ENCODE peak calls at places on chromosomes 3 and 15, in eight cellular contexts. One of them, this sample, is unnamed. For H3K9me3, the result is how much of the 10 kb centered on the place peaks cover.

GRCh38 chr3:69325151-69325550 is 60.7 kb downstream of the FRMD4B start:
- DNase-seq in heart left ventricle: no peak
- DNase-seq in left lung: no peak
- DNase-seq in cardiac muscle cell: no peak
- DNase-seq in OCI-LY7: no peak
- DNase-seq in AG04450: no peak
- DNase-seq in adrenal gland: no peak
- DNase-seq in prostate gland: no peak
- DNase-seq in this sample: no peak

GRCh38 chr3:160676547-160677303 is at the start of gene ARL14:
- DNase-seq in heart left ventricle: no peak
- DNase-seq in OCI-LY7: no peak
- DNase-seq in AG04450: no peak
- DNase-seq in prostate gland: no peak
- DNase-seq in adrenal gland: no peak
- DNase-seq in left lung: no peak
- DNase-seq in cardiac muscle cell: peak
- DNase-seq in this sample: no peak

GRCh38 chr3:86951343-86951742 is 39.6 kb downstream of the VGLL3 start:
- DNase-seq in AG04450: no peak
- DNase-seq in heart left ventricle: no peak
- DNase-seq in left lung: no peak
- DNase-seq in prostate gland: no peak
- DNase-seq in OCI-LY7: no peak
- DNase-seq in adrenal gland: no peak
- DNase-seq in cardiac muscle cell: no peak
- DNase-seq in this sample: no peak

GRCh38 chr3:194806991-194807685 is 121.5 kb downstream of the FAM43A start:
- DNase-seq in cardiac muscle cell: peak
- DNase-seq in prostate gland: no peak
- DNase-seq in AG04450: no peak
- DNase-seq in heart left ventricle: no peak
- DNase-seq in adrenal gland: peak
- DNase-seq in OCI-LY7: no peak
- DNase-seq in left lung: no peak
- DNase-seq in this sample: no peak

GRCh38 chr15:63611217-63611616 is 14.0 kb downstream of the FBXL22 start:
- DNase-seq in left lung: no peak
- DNase-seq in prostate gland: no peak
- DNase-seq in AG04450: no peak
- DNase-seq in cardiac muscle cell: no peak
- DNase-seq in OCI-LY7: no peak
- DNase-seq in adrenal gland: no peak
- DNase-seq in heart left ventricle: no peak
- DNase-seq in this sample: no peak

GRCh38 chr15:57591237-57591821 is 375 bp upstream of the MYZAP start:
- DNase-seq in left lung: no peak
- DNase-seq in OCI-LY7: no peak
- DNase-seq in adrenal gland: no peak
- DNase-seq in prostate gland: no peak
- DNase-seq in AG04450: no peak
- DNase-seq in cardiac muscle cell: no peak
- DNase-seq in heart left ventricle: no peak
- DNase-seq in this sample: no peak

GRCh38 chr3:130411310-130411709 is 65.8 kb downstream of the COL6A5 start:
- DNase-seq in adrenal gland: no peak
- DNase-seq in prostate gland: no peak
- DNase-seq in AG04450: no peak
- DNase-seq in left lung: no peak
- DNase-seq in heart left ventricle: no peak
- DNase-seq in OCI-LY7: no peak
- DNase-seq in cardiac muscle cell: no peak
- DNase-seq in this sample: no peak

GRCh38 chr15:71680079-71680461 is 130.3 kb upstream of the NR2E3 start:
- DNase-seq in prostate gland: peak
- DNase-seq in cardiac muscle cell: no peak
- DNase-seq in AG04450: no peak
- DNase-seq in OCI-LY7: no peak
- DNase-seq in adrenal gland: no peak
- DNase-seq in heart left ventricle: no peak
- DNase-seq in left lung: no peak
- DNase-seq in this sample: no peak

GRCh38 chr3:99365979-99366378 is 272.4 kb upstream of the COL8A1 start:
- DNase-seq in adrenal gland: no peak
- DNase-seq in left lung: no peak
- DNase-seq in OCI-LY7: no peak
- DNase-seq in prostate gland: no peak
- DNase-seq in heart left ventricle: no peak
- DNase-seq in AG04450: no peak
- DNase-seq in cardiac muscle cell: no peak
- DNase-seq in this sample: no peak

GRCh38 chr3:178802993-178803693 is 266.9 kb downstream of the KCNMB2 start:
- DNase-seq in prostate gland: peak
- DNase-seq in OCI-LY7: no peak
- DNase-seq in adrenal gland: no peak
- DNase-seq in cardiac muscle cell: no peak
- DNase-seq in AG04450: no peak
- DNase-seq in left lung: no peak
- DNase-seq in heart left ventricle: no peak
- DNase-seq in this sample: no peak

GRCh38 chr15:72198410-72199270 is 1.1 kb upstream of the GRAMD2A start:
- DNase-seq in heart left ventricle: no peak
- DNase-seq in cardiac muscle cell: no peak
- DNase-seq in AG04450: no peak
- DNase-seq in adrenal gland: no peak
- DNase-seq in left lung: peak
- DNase-seq in OCI-LY7: no peak
- DNase-seq in prostate gland: no peak
- DNase-seq in this sample: no peak

GRCh38 chr3:149771652-149772271 is 19.5 kb upstream of the COMMD2 start:
- DNase-seq in heart left ventricle: no peak
- DNase-seq in cardiac muscle cell: peak
- DNase-seq in left lung: peak
- DNase-seq in prostate gland: peak
- DNase-seq in adrenal gland: peak
- DNase-seq in OCI-LY7: peak
- DNase-seq in AG04450: no peak
- DNase-seq in this sample: peak

GRCh38 chr15:22927761-22928160 is 52.4 kb downstream of the CYFIP1 start:
- DNase-seq in prostate gland: no peak
- DNase-seq in adrenal gland: no peak
- DNase-seq in left lung: no peak
- DNase-seq in AG04450: no peak
- DNase-seq in heart left ventricle: no peak
- DNase-seq in OCI-LY7: no peak
- DNase-seq in cardiac muscle cell: no peak
- DNase-seq in this sample: no peak

GRCh38 chr15:41585140-41586047 is 26.4 kb downstream of the TYRO3 start:
- DNase-seq in left lung: no peak
- DNase-seq in cardiac muscle cell: peak
- DNase-seq in heart left ventricle: peak
- DNase-seq in prostate gland: peak
- DNase-seq in adrenal gland: peak
- DNase-seq in AG04450: no peak
- DNase-seq in OCI-LY7: no peak
- DNase-seq in this sample: peak

GRCh38 chr15:76199106-76200082 is 111.9 kb downstream of the ETFA start:
- DNase-seq in left lung: peak
- DNase-seq in AG04450: peak
- DNase-seq in heart left ventricle: peak
- DNase-seq in prostate gland: no peak
- DNase-seq in cardiac muscle cell: peak
- DNase-seq in OCI-LY7: no peak
- DNase-seq in adrenal gland: peak
- DNase-seq in this sample: peak

GRCh38 chr3:139764936-139765335 is 87.2 kb upstream of the NMNAT3 start:
- DNase-seq in cardiac muscle cell: peak
- DNase-seq in adrenal gland: no peak
- DNase-seq in heart left ventricle: no peak
- DNase-seq in OCI-LY7: no peak
- DNase-seq in prostate gland: no peak
- DNase-seq in AG04450: no peak
- DNase-seq in left lung: no peak
- DNase-seq in this sample: no peak

GRCh38 chr15:67783303-67783702 is 42.0 kb upstream of the SKOR1 start:
- DNase-seq in left lung: no peak
- DNase-seq in cardiac muscle cell: no peak
- DNase-seq in OCI-LY7: peak
- DNase-seq in heart left ventricle: no peak
- DNase-seq in AG04450: no peak
- DNase-seq in prostate gland: no peak
- DNase-seq in adrenal gland: no peak
- DNase-seq in this sample: no peak

GRCh38 chr3:134134240-134134639 is 104.5 kb upstream of the SLCO2A1 start:
- DNase-seq in prostate gland: no peak
- DNase-seq in heart left ventricle: no peak
- DNase-seq in adrenal gland: no peak
- DNase-seq in AG04450: no peak
- DNase-seq in cardiac muscle cell: no peak
- DNase-seq in OCI-LY7: no peak
- DNase-seq in left lung: no peak
- DNase-seq in this sample: no peak

GRCh38 chr3:42906085-42906904 is at the start of gene ZNF662:
- DNase-seq in adrenal gland: peak
- DNase-seq in AG04450: no peak
- DNase-seq in cardiac muscle cell: peak
- DNase-seq in OCI-LY7: no peak
- DNase-seq in left lung: peak
- DNase-seq in prostate gland: peak
- DNase-seq in heart left ventricle: peak
- DNase-seq in this sample: peak

GRCh38 chr3:120449701-120450216 is 1.0 kb downstream of the FSTL1 start:
- DNase-seq in cardiac muscle cell: peak
- DNase-seq in heart left ventricle: no peak
- DNase-seq in prostate gland: no peak
- DNase-seq in left lung: no peak
- DNase-seq in AG04450: no peak
- DNase-seq in OCI-LY7: no peak
- DNase-seq in adrenal gland: no peak
- DNase-seq in this sample: no peak

GRCh38 chr15:71121442-71121841 is 6.2 kb downstream of the THSD4 start:
- DNase-seq in cardiac muscle cell: no peak
- DNase-seq in heart left ventricle: no peak
- DNase-seq in adrenal gland: no peak
- DNase-seq in AG04450: no peak
- DNase-seq in OCI-LY7: no peak
- DNase-seq in left lung: no peak
- DNase-seq in prostate gland: no peak
- DNase-seq in this sample: no peak

GRCh38 chr3:151003024-151003771 is 30.7 kb upstream of the CLRN1 start:
- DNase-seq in heart left ventricle: no peak
- DNase-seq in OCI-LY7: no peak
- DNase-seq in adrenal gland: no peak
- DNase-seq in AG04450: no peak
- DNase-seq in prostate gland: no peak
- DNase-seq in cardiac muscle cell: no peak
- DNase-seq in left lung: no peak
- DNase-seq in this sample: no peak

DNA sequence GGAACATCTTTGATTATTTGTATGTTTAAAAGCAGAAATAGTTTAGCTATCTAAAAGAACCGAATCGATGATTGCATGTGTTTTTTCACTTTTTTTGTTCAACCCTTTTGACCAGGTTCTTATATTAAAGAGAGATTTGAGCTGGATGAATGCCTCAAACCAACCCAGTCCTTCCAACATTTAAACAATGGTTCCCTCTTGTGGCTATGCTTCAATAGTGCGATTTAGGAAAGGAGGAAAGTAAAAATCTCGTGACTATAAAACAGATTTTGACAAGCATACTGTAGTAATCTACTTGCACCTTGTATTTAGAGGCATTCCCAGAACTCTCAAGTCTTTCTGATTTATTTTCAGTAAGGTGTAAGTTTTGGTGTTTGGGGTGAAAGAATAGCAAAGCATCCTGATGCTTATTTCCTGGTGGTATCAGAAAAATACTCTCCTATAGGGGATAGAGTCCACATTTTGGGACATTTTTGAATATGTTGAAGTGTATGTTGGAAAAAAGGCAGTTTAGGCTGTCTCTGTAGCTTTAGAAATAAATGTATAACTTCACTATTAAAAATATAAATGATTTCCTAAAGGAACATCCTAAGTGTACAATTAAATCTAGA is 159.6 kb upstream of the KCNH8 start:
- DNase-seq in heart left ventricle: no peak
- DNase-seq in prostate gland: no peak
- DNase-seq in AG04450: no peak
- DNase-seq in OCI-LY7: peak
- DNase-seq in cardiac muscle cell: peak
- DNase-seq in adrenal gland: no peak
- DNase-seq in left lung: no peak
- DNase-seq in this sample: no peak
- TF ChIP-seq CTCF in heart left ventricle: peak
- TF ChIP-seq CTCF in prostate gland: peak
- TF ChIP-seq CTCF in AG04450: no peak
- TF ChIP-seq CTCF in OCI-LY7: peak
- TF ChIP-seq CTCF in cardiac muscle cell: peak
- TF ChIP-seq CTCF in adrenal gland: peak
- TF ChIP-seq CTCF in left lung: peak
- TF ChIP-seq CTCF in this sample: peak

GRCh38 chr3:183518446-183519185 is 36.9 kb downstream of the KLHL6 start:
- DNase-seq in heart left ventricle: no peak
- DNase-seq in adrenal gland: peak
- DNase-seq in AG04450: no peak
- DNase-seq in cardiac muscle cell: no peak
- DNase-seq in prostate gland: no peak
- DNase-seq in left lung: no peak
- DNase-seq in OCI-LY7: peak
- DNase-seq in this sample: no peak
- H3K27ac ChIP-seq in heart left ventricle: no peak
- H3K27ac ChIP-seq in adrenal gland: no peak
- H3K27ac ChIP-seq in AG04450: no peak
- H3K27ac ChIP-seq in cardiac muscle cell: no peak
- H3K27ac ChIP-seq in prostate gland: no peak
- H3K27ac ChIP-seq in left lung: no peak
- H3K27ac ChIP-seq in OCI-LY7: peak
- H3K27ac ChIP-seq in this sample: no peak

DNA sequence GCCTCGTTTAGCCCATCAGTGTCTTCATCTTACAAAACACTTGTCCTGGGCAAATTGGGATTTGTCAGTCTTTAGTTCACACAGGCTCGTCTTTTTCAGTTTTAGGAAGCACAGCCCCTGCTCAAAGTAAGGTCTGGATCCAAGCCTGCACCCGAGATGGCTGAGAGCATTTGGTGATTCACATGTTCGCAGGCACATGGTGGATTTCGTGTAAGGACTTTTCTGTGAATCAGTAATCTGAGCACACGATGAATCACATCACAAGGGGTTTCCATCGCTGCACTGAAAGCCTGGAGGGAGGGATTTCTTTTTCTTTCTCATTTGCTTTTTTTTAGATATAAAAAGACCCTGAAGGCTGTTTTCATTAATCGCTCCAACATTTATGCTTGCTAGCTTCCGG is 435.5 kb upstream of the ATP10A start:
- DNase-seq in prostate gland: no peak
- DNase-seq in heart left ventricle: no peak
- DNase-seq in AG04450: no peak
- DNase-seq in left lung: no peak
- DNase-seq in adrenal gland: no peak
- DNase-seq in OCI-LY7: no peak
- DNase-seq in cardiac muscle cell: no peak
- DNase-seq in this sample: no peak
- H3K9me3 ChIP-seq in prostate gland: under half
- H3K9me3 ChIP-seq in heart left ventricle: under half
- H3K9me3 ChIP-seq in AG04450: under half
- H3K9me3 ChIP-seq in left lung: under half
- H3K9me3 ChIP-seq in adrenal gland: under half
- H3K9me3 ChIP-seq in OCI-LY7: under half
- H3K9me3 ChIP-seq in cardiac muscle cell: under half
- H3K9me3 ChIP-seq in this sample: under half

GRCh38 chr3:106628407-106628806 is 748.8 kb upstream of the CCDC54 start:
- DNase-seq in left lung: no peak
- DNase-seq in adrenal gland: no peak
- DNase-seq in prostate gland: no peak
- DNase-seq in AG04450: peak
- DNase-seq in heart left ventricle: no peak
- DNase-seq in OCI-LY7: peak
- DNase-seq in cardiac muscle cell: peak
- DNase-seq in this sample: no peak
- TF ChIP-seq CTCF in left lung: no peak
- TF ChIP-seq CTCF in adrenal gland: no peak
- TF ChIP-seq CTCF in prostate gland: no peak
- TF ChIP-seq CTCF in AG04450: no peak
- TF ChIP-seq CTCF in heart left ventricle: no peak
- TF ChIP-seq CTCF in OCI-LY7: no peak
- TF ChIP-seq CTCF in cardiac muscle cell: peak
- TF ChIP-seq CTCF in this sample: no peak

This sample was measured in heart right ventricle.